ENCODE peak calls at places on chromosomes 4 and X, in eight cellular contexts. One of them, this sample, is unnamed. For H3K36me3, the result is how much of the 10 kb centered on the place peaks cover.

GRCh38 chrX:71095033-71095432 is 618 bp upstream of the FOXO4 start:
- DNase-seq in cardiac muscle cell: no peak
- DNase-seq in lung: no peak
- DNase-seq in mucosa of descending colon: no peak
- DNase-seq in pancreas: no peak
- DNase-seq in esophagus squamous epithelium: no peak
- DNase-seq in transverse colon: no peak
- DNase-seq in SK-N-SH: no peak
- DNase-seq in this sample: no peak

GRCh38 chr4:103918214-103918613 is 198.4 kb upstream of the TACR3 start:
- DNase-seq in SK-N-SH: no peak
- DNase-seq in cardiac muscle cell: no peak
- DNase-seq in lung: no peak
- DNase-seq in pancreas: no peak
- DNase-seq in esophagus squamous epithelium: no peak
- DNase-seq in transverse colon: no peak
- DNase-seq in mucosa of descending colon: no peak
- DNase-seq in this sample: no peak

GRCh38 chr4:128461300-128462103 is 173.9 kb upstream of the PGRMC2 start:
- DNase-seq in pancreas: no peak
- DNase-seq in cardiac muscle cell: peak
- DNase-seq in transverse colon: no peak
- DNase-seq in esophagus squamous epithelium: no peak
- DNase-seq in mucosa of descending colon: peak
- DNase-seq in lung: no peak
- DNase-seq in SK-N-SH: no peak
- DNase-seq in this sample: no peak

GRCh38 chrX:9127991-9128390 is 94.1 kb upstream of the FAM9B start:
- DNase-seq in cardiac muscle cell: no peak
- DNase-seq in transverse colon: no peak
- DNase-seq in SK-N-SH: no peak
- DNase-seq in esophagus squamous epithelium: no peak
- DNase-seq in pancreas: no peak
- DNase-seq in mucosa of descending colon: no peak
- DNase-seq in lung: no peak
- DNase-seq in this sample: no peak

GRCh38 chrX:41301438-41301824 is 32.5 kb upstream of the DDX3X start:
- DNase-seq in SK-N-SH: no peak
- DNase-seq in mucosa of descending colon: no peak
- DNase-seq in pancreas: no peak
- DNase-seq in cardiac muscle cell: no peak
- DNase-seq in lung: no peak
- DNase-seq in transverse colon: no peak
- DNase-seq in esophagus squamous epithelium: no peak
- DNase-seq in this sample: no peak

GRCh38 chrX:8629871-8630270 is 102.1 kb downstream of the ANOS1 start:
- DNase-seq in esophagus squamous epithelium: no peak
- DNase-seq in SK-N-SH: no peak
- DNase-seq in cardiac muscle cell: peak
- DNase-seq in transverse colon: no peak
- DNase-seq in pancreas: no peak
- DNase-seq in lung: no peak
- DNase-seq in mucosa of descending colon: no peak
- DNase-seq in this sample: no peak

GRCh38 chr4:48191758-48192157 is 57.7 kb upstream of the TXK start:
- DNase-seq in esophagus squamous epithelium: no peak
- DNase-seq in SK-N-SH: no peak
- DNase-seq in lung: no peak
- DNase-seq in pancreas: no peak
- DNase-seq in transverse colon: no peak
- DNase-seq in mucosa of descending colon: no peak
- DNase-seq in cardiac muscle cell: no peak
- DNase-seq in this sample: no peak

GRCh38 chrX:10901290-10901633 is 209.9 kb upstream of the HCCS start:
- DNase-seq in mucosa of descending colon: no peak
- DNase-seq in esophagus squamous epithelium: no peak
- DNase-seq in cardiac muscle cell: no peak
- DNase-seq in SK-N-SH: no peak
- DNase-seq in transverse colon: no peak
- DNase-seq in lung: no peak
- DNase-seq in pancreas: no peak
- DNase-seq in this sample: no peak

GRCh38 chr4:183011213-183011907 is 87.7 kb upstream of the WWC2 start:
- DNase-seq in pancreas: no peak
- DNase-seq in lung: no peak
- DNase-seq in SK-N-SH: no peak
- DNase-seq in mucosa of descending colon: no peak
- DNase-seq in transverse colon: no peak
- DNase-seq in cardiac muscle cell: no peak
- DNase-seq in esophagus squamous epithelium: no peak
- DNase-seq in this sample: no peak

GRCh38 chrX:120559799-120560198 is 963 bp downstream of the CUL4B start:
- DNase-seq in esophagus squamous epithelium: no peak
- DNase-seq in lung: no peak
- DNase-seq in pancreas: no peak
- DNase-seq in mucosa of descending colon: no peak
- DNase-seq in SK-N-SH: no peak
- DNase-seq in transverse colon: no peak
- DNase-seq in cardiac muscle cell: peak
- DNase-seq in this sample: no peak

GRCh38 chrX:130529531-130529930 is 127.7 kb downstream of the RBMX2 start:
- DNase-seq in pancreas: no peak
- DNase-seq in lung: no peak
- DNase-seq in esophagus squamous epithelium: no peak
- DNase-seq in SK-N-SH: no peak
- DNase-seq in mucosa of descending colon: no peak
- DNase-seq in cardiac muscle cell: no peak
- DNase-seq in transverse colon: no peak
- DNase-seq in this sample: no peak

GRCh38 chr4:183905593-183906485 is 732 bp downstream of the STOX2 start:
- DNase-seq in SK-N-SH: peak
- DNase-seq in pancreas: peak
- DNase-seq in esophagus squamous epithelium: no peak
- DNase-seq in lung: peak
- DNase-seq in mucosa of descending colon: peak
- DNase-seq in transverse colon: peak
- DNase-seq in cardiac muscle cell: peak
- DNase-seq in this sample: no peak

GRCh38 chrX:68409154-68409553 is 24.1 kb downstream of the OPHN1 start:
- DNase-seq in lung: no peak
- DNase-seq in pancreas: no peak
- DNase-seq in transverse colon: no peak
- DNase-seq in esophagus squamous epithelium: no peak
- DNase-seq in cardiac muscle cell: no peak
- DNase-seq in SK-N-SH: no peak
- DNase-seq in mucosa of descending colon: no peak
- DNase-seq in this sample: no peak

GRCh38 chr4:7070729-7071511 is 3.1 kb upstream of the GRPEL1 start:
- DNase-seq in lung: peak
- DNase-seq in cardiac muscle cell: peak
- DNase-seq in mucosa of descending colon: peak
- DNase-seq in pancreas: peak
- DNase-seq in SK-N-SH: peak
- DNase-seq in transverse colon: peak
- DNase-seq in esophagus squamous epithelium: no peak
- DNase-seq in this sample: peak

GRCh38 chr4:113588895-113589668 is 172.5 kb downstream of the CAMK2D start:
- DNase-seq in SK-N-SH: no peak
- DNase-seq in esophagus squamous epithelium: no peak
- DNase-seq in lung: no peak
- DNase-seq in mucosa of descending colon: no peak
- DNase-seq in cardiac muscle cell: no peak
- DNase-seq in transverse colon: no peak
- DNase-seq in pancreas: no peak
- DNase-seq in this sample: no peak

GRCh38 chrX:105706041-105706440 is 116.3 kb upstream of the NRK start:
- DNase-seq in mucosa of descending colon: no peak
- DNase-seq in lung: no peak
- DNase-seq in SK-N-SH: no peak
- DNase-seq in pancreas: no peak
- DNase-seq in transverse colon: no peak
- DNase-seq in esophagus squamous epithelium: no peak
- DNase-seq in cardiac muscle cell: peak
- DNase-seq in this sample: no peak

GRCh38 chr4:169621754-169622481 is 1.5 kb downstream of the CLCN3 start:
- DNase-seq in lung: no peak
- DNase-seq in esophagus squamous epithelium: no peak
- DNase-seq in pancreas: no peak
- DNase-seq in cardiac muscle cell: peak
- DNase-seq in mucosa of descending colon: no peak
- DNase-seq in SK-N-SH: peak
- DNase-seq in transverse colon: no peak
- DNase-seq in this sample: no peak

DNA sequence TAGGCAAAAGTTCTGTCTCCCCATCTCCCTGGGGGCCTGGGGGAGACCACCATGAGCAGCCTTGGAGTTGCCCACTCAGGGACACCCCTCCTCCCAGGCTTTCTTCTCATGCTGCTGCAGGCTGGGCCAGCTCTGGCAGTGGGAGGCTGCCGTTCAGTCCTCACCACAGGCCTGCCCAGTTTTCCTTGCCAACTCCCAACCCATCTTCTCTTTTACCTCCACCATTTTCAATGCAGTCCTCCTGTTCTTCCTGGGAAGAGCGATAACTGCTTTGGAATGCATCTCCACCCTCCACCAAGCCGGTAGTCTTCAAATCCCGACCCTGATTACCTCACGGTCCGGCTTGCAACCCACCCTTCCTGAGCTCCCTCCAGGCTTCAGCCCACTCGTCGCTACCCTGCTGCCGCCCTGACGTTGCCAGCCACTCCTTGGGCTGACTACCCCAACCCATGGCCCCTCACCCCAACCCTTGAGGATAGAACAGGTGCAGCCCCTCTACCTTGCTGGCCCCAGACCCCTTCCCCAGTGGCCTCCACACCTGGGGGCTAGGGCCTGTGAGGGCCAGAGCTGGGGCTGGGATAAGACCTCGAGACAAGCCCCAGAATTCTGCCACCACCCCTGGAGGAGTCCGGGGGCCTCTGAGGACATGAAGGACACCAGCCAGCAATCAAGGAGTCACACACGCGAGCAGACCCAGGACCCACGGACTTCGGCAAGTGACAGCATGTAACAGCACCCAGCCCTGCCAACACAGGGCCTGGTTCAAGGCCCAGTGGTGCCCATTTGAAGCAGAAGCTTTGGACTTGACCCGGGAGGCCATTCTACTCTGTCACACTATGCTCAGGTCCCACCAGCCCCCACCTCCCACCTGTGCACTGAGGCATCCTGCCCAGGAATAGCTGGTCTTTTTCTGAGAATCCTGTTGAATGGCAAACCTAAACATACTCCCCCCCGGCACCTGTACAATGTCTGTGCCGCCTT is 9.2 kb downstream of the WDR1 start:
- DNase-seq in mucosa of descending colon: no peak
- DNase-seq in SK-N-SH: no peak
- DNase-seq in transverse colon: no peak
- DNase-seq in pancreas: no peak
- DNase-seq in lung: no peak
- DNase-seq in esophagus squamous epithelium: no peak
- DNase-seq in cardiac muscle cell: peak
- DNase-seq in this sample: no peak
- H3K36me3 ChIP-seq in mucosa of descending colon: under half
- H3K36me3 ChIP-seq in SK-N-SH: half or more
- H3K36me3 ChIP-seq in transverse colon: under half
- H3K36me3 ChIP-seq in pancreas: under half
- H3K36me3 ChIP-seq in lung: under half
- H3K36me3 ChIP-seq in esophagus squamous epithelium: half or more
- H3K36me3 ChIP-seq in cardiac muscle cell: under half
- H3K36me3 ChIP-seq in this sample: under half

DNA sequence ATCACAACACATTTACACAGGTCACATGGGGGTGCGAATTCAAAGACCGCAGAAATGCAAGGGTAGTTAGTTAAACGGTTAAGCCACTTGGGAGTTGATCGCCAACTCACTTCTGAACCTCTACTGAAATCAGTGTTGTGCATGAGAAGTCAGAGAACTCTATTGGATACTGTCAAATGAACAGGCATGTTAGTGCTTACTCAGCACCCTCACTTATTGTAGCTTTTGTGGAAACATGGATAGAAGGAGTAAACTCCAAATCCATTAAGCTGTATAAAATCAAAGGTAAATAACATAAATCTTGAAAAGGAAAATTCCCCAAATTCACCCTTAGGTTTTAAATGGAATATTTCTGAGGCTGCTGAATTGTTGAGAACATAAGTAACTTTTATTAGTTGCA is 17.5 kb upstream of the ANXA10 start:
- DNase-seq in cardiac muscle cell: no peak
- DNase-seq in mucosa of descending colon: no peak
- DNase-seq in transverse colon: no peak
- DNase-seq in pancreas: no peak
- DNase-seq in esophagus squamous epithelium: no peak
- DNase-seq in SK-N-SH: no peak
- DNase-seq in lung: no peak
- DNase-seq in this sample: no peak
- H3K36me3 ChIP-seq in cardiac muscle cell: under half
- H3K36me3 ChIP-seq in mucosa of descending colon: under half
- H3K36me3 ChIP-seq in transverse colon: under half
- H3K36me3 ChIP-seq in pancreas: under half
- H3K36me3 ChIP-seq in esophagus squamous epithelium: under half
- H3K36me3 ChIP-seq in SK-N-SH: under half
- H3K36me3 ChIP-seq in lung: under half
- H3K36me3 ChIP-seq in this sample: under half

DNA sequence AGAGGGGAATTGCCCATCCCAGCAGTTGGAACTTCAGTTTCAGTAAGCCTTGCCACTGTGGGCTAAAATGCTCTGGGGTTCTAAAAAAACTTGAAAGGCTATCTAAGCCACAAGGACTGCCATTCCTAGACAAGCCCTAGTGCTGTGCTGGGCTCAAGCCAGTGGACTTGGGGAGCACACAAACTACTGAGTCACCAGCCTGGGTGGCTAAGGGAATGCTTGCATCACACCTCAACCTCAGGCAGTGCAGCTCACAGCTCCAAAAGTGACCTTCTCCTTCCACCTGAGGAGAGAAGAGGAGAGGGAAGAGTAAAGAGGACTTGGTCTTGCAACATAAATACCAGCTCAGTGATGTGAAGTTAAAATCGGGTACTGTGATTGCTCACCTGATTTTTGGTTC is 116.7 kb upstream of the GLRA2 start:
- DNase-seq in mucosa of descending colon: no peak
- DNase-seq in lung: no peak
- DNase-seq in pancreas: no peak
- DNase-seq in cardiac muscle cell: no peak
- DNase-seq in transverse colon: no peak
- DNase-seq in SK-N-SH: no peak
- DNase-seq in esophagus squamous epithelium: no peak
- DNase-seq in this sample: no peak
- H3K36me3 ChIP-seq in mucosa of descending colon: under half
- H3K36me3 ChIP-seq in lung: under half
- H3K36me3 ChIP-seq in pancreas: under half
- H3K36me3 ChIP-seq in cardiac muscle cell: under half
- H3K36me3 ChIP-seq in transverse colon: under half
- H3K36me3 ChIP-seq in SK-N-SH: under half
- H3K36me3 ChIP-seq in esophagus squamous epithelium: under half
- H3K36me3 ChIP-seq in this sample: under half

DNA sequence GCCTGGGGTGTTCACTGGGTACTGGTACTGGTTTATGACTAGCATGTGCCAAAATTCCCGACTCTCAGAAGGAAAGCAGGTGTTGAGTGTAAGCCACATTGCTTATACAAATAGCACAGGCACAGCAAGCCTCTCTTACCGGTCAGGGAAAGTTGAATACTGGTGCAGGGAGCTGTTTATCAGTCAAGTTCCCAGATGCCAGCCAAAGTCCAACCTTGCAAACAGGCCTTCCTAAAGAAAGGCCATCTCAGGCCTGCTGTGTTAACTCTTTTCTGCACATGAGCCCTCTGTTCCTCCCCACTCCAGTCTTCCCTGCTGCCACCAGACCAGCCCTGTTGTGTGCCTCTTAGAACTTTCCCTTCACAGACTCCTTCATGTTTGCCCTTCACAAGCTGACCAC is 34.2 kb downstream of the PKD2 start:
- DNase-seq in transverse colon: no peak
- DNase-seq in mucosa of descending colon: no peak
- DNase-seq in lung: no peak
- DNase-seq in esophagus squamous epithelium: no peak
- DNase-seq in cardiac muscle cell: no peak
- DNase-seq in SK-N-SH: no peak
- DNase-seq in pancreas: no peak
- DNase-seq in this sample: peak
- H3K36me3 ChIP-seq in transverse colon: under half
- H3K36me3 ChIP-seq in mucosa of descending colon: under half
- H3K36me3 ChIP-seq in lung: under half
- H3K36me3 ChIP-seq in esophagus squamous epithelium: half or more
- H3K36me3 ChIP-seq in cardiac muscle cell: half or more
- H3K36me3 ChIP-seq in SK-N-SH: half or more
- H3K36me3 ChIP-seq in pancreas: under half
- H3K36me3 ChIP-seq in this sample: under half

This sample was measured in Caco-2.